ENCODE peak calls at places on chromosomes 16 and 17, in five cellular contexts. S is AG04450; L is CD8-positive, alpha-beta T cell; V is SK-N-MC; I is stomach. R is an unnamed sample.

GRCh38 chr16:74073471-74073870 is 223.1 kb upstream of the PSMD7 start:
- DNase-seq in L (no peak), S (no peak), V (no peak), I (no peak), R (no peak)

GRCh38 chr16:80500116-80500859 is 40.5 kb upstream of the DYNLRB2 start:
- DNase-seq in S (no peak), V (no peak), L (no peak), I (no peak), R (no peak)

GRCh38 chr17:65634533-65634932 is 73.1 kb upstream of the AXIN2 start:
- DNase-seq in V (no peak), S (no peak), I (peak), L (no peak), R (no peak)

GRCh38 chr16:50557046-50557445 is 8.8 kb downstream of the NKD1 start:
- DNase-seq in V (no peak), I (no peak), S (no peak), L (no peak), R (no peak)

GRCh38 chr16:89586853-89587252 is 11.3 kb downstream of the CPNE7 start:
- DNase-seq in I (peak), L (no peak), S (no peak), V (no peak), R (no peak)

GRCh38 chr16:50474138-50474537 is 74.1 kb upstream of the NKD1 start:
- DNase-seq in I (no peak), L (no peak), S (no peak), V (no peak), R (no peak)

GRCh38 chr16:58661199-58661830 is 23.3 kb downstream of the SLC38A7 start:
- DNase-seq in S (peak), I (peak), V (no peak), L (no peak), R (peak)

GRCh38 chr16:48106445-48106844 is 49.3 kb downstream of the ABCC12 start:
- DNase-seq in I (no peak), V (no peak), S (no peak), L (no peak), R (no peak)

GRCh38 chr16:57892041-57892440 is 78.9 kb downstream of the CNGB1 start:
- DNase-seq in L (no peak), I (no peak), S (no peak), V (no peak), R (peak)

GRCh38 chr16:14629919-14630619 is at the start of gene PARN:
- DNase-seq in V (peak), S (peak), L (peak), I (peak), R (peak)

GRCh38 chr16:66275795-66276428 is 90.6 kb upstream of the CDH5 start:
- DNase-seq in I (peak), S (no peak), L (no peak), V (no peak), R (peak)

GRCh38 chr16:89906141-89907025 is 12.3 kb upstream of the MC1R start:
- DNase-seq in V (no peak), S (no peak), L (no peak), I (no peak), R (no peak)

GRCh38 chr17:8459109-8459508 is 23.4 kb downstream of the NDEL1 start:
- DNase-seq in V (no peak), S (no peak), L (no peak), I (no peak), R (no peak)

GRCh38 chr16:56422896-56423441 is 2.4 kb downstream of the AMFR start:
- DNase-seq in I (no peak), S (no peak), L (no peak), V (no peak), R (no peak)

GRCh38 chr17:15892679-15893332 is 52.1 kb upstream of the ADORA2B start:
- DNase-seq in I (no peak), V (peak), S (no peak), L (no peak), R (no peak)

GRCh38 chr16:88303890-88304819 is 78.6 kb upstream of the ZNF469 start:
- DNase-seq in L (no peak), I (no peak), V (no peak), S (peak), R (no peak)

GRCh38 chr17:78939615-78940014 is 14.4 kb upstream of the TIMP2 start:
- DNase-seq in S (no peak), I (no peak), L (no peak), V (no peak), R (no peak)

GRCh38 chr17:35406568-35406967 is 25.7 kb downstream of the SLFN12 start:
- DNase-seq in I (no peak), S (no peak), V (no peak), L (no peak), R (no peak)
- H3K27ac ChIP-seq in I (no peak), S (no peak), V (no peak), L (no peak), R (no peak)

GRCh38 chr16:20903116-20903888 is 2.7 kb downstream of the LYRM1 start:
- DNase-seq in I (no peak), L (no peak), V (no peak), S (no peak), R (no peak)
- H3K4me3 ChIP-seq in I (no peak), L (no peak), V (no peak), S (no peak), R (no peak)

DNA sequence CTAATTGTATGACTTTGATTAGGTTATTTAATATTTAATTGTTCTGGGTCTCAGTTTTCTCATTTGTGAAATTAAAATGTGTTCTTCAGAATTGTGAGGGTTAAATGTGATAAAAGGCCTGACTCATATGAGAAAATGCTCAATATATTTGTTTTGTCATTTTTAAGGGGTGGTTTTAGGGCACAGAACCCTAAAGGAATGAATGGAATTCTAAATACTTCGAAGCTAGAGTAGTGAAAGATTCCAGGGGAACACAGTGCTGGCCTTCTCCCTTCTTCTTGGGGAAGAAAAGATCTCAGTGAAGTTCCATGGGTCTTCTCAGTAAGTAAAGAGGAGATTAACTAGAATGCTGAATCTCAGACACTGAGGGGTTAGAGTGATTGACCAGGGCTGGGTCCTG is 3.9 kb upstream of the SMPD3 start:
- DNase-seq in S (no peak), L (no peak), V (no peak), I (no peak), R (no peak)
- H3K27ac ChIP-seq in S (no peak), L (no peak), V (no peak), I (no peak), R (peak)

GRCh38 chr17:45405250-45406086 is 27.2 kb downstream of the ARHGAP27 start:
- DNase-seq in I (no peak), S (no peak), V (no peak), L (no peak), R (peak)
- H3K4me3 ChIP-seq in I (peak), S (peak), V (no peak), L (no peak), R (no peak)

GRCh38 chr17:17952691-17953090 is 19.5 kb downstream of the TOM1L2 start:
- DNase-seq in S (no peak), L (no peak), V (no peak), I (no peak), R (no peak)
- H3K27ac ChIP-seq in S (peak), L (no peak), V (no peak), I (no peak), R (no peak)

DNA sequence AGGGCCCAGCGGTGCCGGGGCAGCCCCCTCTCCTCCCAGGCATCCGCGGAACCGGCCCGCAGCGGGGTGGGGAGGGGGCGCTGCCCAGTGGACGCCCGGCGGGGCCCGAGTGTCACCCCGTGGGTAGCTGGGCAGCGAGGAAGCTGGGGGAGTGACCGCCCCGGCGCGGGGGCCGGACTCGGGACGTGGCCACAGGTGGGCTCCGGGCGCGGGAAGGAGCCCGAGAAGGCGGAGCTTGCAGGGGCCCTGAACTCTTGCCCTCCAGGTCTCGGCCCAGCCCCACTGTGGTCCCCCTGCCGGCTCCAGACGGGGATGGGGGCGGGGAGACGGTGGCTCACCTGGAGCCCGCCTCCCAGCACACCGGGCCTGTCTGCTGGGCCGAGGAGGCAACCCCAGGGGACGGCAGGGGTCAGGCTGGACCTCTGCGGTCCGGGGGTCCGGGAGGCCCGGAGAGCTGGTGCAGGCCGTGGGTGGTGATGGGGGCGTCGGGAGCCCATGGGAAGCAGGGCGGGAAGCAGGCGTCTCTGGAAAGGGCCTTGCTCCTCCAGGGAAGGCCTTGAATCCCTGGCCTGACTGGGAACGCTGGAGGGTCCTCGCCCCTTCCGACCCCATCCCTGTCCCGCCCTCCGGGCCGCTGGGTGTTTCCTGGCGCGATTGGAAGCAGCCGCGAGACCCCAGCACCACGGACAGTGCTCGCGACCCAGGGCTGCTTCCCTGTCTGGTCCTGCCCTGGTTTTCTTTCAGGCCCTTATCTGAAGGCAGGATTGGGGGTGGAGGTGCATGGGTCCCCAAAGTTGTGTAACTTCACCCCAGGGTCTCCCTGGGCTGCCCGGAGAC is 1.9 kb downstream of the MGAT5B start:
- DNase-seq in L (no peak), V (no peak), I (no peak), S (no peak), R (no peak)
- H3K4me3 ChIP-seq in L (no peak), V (no peak), I (peak), S (no peak), R (no peak)

DNA sequence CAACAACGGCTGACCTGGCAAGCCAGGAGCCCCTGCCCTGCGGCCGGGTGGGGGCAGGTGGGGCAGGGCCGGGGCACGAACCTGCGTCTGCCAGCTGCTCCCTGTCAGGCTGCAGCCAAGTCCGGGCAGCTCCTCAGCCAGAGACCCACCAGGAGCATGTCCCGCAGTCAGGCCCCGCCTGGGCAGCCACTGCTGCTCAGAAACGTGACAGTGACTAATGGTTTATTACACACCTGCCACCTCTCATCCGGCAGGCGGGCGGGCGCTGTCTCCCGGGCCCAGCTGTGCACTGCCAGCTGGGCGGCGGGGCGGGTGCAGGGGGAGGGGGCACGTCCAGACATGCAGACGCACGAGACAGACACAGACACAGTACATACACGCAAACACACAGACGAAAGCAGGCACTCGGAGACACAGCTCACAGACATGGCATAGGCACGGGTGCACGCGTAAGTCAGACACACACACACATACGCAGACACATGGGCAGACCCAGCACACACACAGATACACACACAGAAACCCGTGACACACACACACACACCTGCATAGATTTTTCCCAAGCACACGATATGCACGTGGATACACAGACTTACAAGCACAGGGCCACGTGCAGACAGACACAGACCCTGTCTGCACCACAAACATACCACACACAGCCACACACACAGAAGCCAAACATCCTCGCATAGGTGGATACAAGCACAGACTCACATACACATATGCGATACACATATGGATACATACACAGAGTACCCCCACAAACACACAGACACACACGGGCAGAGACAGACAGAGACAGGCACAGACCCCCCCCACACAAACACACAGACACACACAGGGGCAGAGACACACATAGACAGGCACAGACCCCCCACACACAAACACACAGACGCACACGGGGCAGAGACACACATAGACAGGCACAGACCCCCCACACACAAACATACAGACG is 248.3 kb upstream of the CIBAR2 start:
- DNase-seq in L (peak), V (no peak), I (peak), S (no peak), R (peak)
- H3K27ac ChIP-seq in L (no peak), V (no peak), I (peak), S (no peak), R (peak)

GRCh38 chr17:82239401-82239925 is 10.6 kb downstream of the SLC16A3 start:
- DNase-seq in L (no peak), I (no peak), S (no peak), V (no peak), R (no peak)
- H3K4me3 ChIP-seq in L (no peak), I (no peak), S (no peak), V (no peak), R (no peak)

R was measured in WERI-Rb-1.